ENCODE peak calls at places on chromosomes 6 and 20, in seven cellular contexts. P is ovary, D is K562, S is IMR-90, Q is esophagus squamous epithelium, U is tibial artery, R is left lung. L is an unnamed sample.

GRCh38 chr20:23128461-23129125 is 42.5 kb upstream of the CD93 start:
- DNase-seq in P (no peak), D (no peak), S (no peak), Q (no peak), U (no peak), R (peak; percentile 32), L (no peak)

GRCh38 chr6:30238178-30238795 is 25.1 kb upstream of the TRIM26 start:
- DNase-seq in P (no peak), D (no peak), S (peak; percentile 31), Q (no peak), U (no peak), R (no peak), L (peak; percentile 35)

GRCh38 chr6:4370066-4370465 is 234.7 kb upstream of the ECI2 start:
- DNase-seq in P (no peak), D (no peak), S (peak; percentile 98), Q (no peak), U (no peak), R (no peak), L (no peak)

GRCh38 chr6:91087864-91088263 is 501.0 kb upstream of the MAP3K7 start:
- DNase-seq in P (no peak), D (no peak), S (no peak), Q (no peak), U (no peak), R (no peak), L (no peak)

GRCh38 chr20:16803965-16804792 is 56.0 kb downstream of the OTOR start:
- DNase-seq in P (peak; percentile 57), D (peak; percentile 61), S (peak; percentile 48), Q (no peak), U (peak; percentile 23), R (peak; percentile 46), L (peak; percentile 63)

GRCh38 chr20:25278636-25279361 is 30.9 kb downstream of the PYGB start:
- DNase-seq in P (peak; percentile 14), D (no peak), S (no peak), Q (no peak), U (peak; percentile 18), R (peak; percentile 26), L (no peak)

GRCh38 chr20:24498641-24499040 is 29.2 kb downstream of the SYNDIG1 start:
- DNase-seq in P (no peak), D (no peak), S (no peak), Q (no peak), U (no peak), R (no peak), L (no peak)

GRCh38 chr20:19449051-19449450 is 236.6 kb downstream of the SLC24A3 start:
- DNase-seq in P (peak; percentile 62), D (no peak), S (no peak), Q (no peak), U (no peak), R (no peak), L (no peak)

GRCh38 chr6:142377112-142377848 is 75.5 kb downstream of the ADGRG6 start:
- DNase-seq in P (no peak), D (no peak), S (peak; percentile 26), Q (no peak), U (no peak), R (no peak), L (no peak)

GRCh38 chr6:33423777-33424176 is 3.9 kb downstream of the SYNGAP1 start:
- DNase-seq in P (no peak), D (no peak), S (no peak), Q (no peak), U (no peak), R (no peak), L (no peak)

GRCh38 chr6:159594750-159595117 is 98.3 kb downstream of the SOD2 start:
- DNase-seq in P (no peak), D (no peak), S (peak; percentile 82), Q (no peak), U (no peak), R (no peak), L (no peak)

GRCh38 chr6:17874753-17875152 is 112.7 kb downstream of the KIF13A start:
- DNase-seq in P (no peak), D (no peak), S (no peak), Q (no peak), U (no peak), R (no peak), L (no peak)

GRCh38 chr20:38131588-38132121 is 33.4 kb downstream of the TGM2 start:
- DNase-seq in P (no peak), D (no peak), S (no peak), Q (no peak), U (peak; percentile 9), R (no peak), L (no peak)

GRCh38 chr20:62961310-62961783 is 8.8 kb downstream of the SLC17A9 start:
- DNase-seq in P (no peak), D (peak; percentile 48), S (no peak), Q (no peak), U (no peak), R (no peak), L (no peak)

GRCh38 chr20:49586967-49587587 is 19.1 kb upstream of the PTGIS start:
- DNase-seq in P (no peak), D (no peak), S (peak; percentile 83), Q (no peak), U (no peak), R (no peak), L (no peak)

GRCh38 chr6:45746046-45746445 is 269.6 kb downstream of the CLIC5 start:
- DNase-seq in P (no peak), D (no peak), S (peak; percentile 49), Q (no peak), U (no peak), R (no peak), L (no peak)

GRCh38 chr6:101640131-101640530 is 246.6 kb downstream of the GRIK2 start:
- DNase-seq in P (no peak), D (no peak), S (no peak), Q (no peak), U (no peak), R (no peak), L (no peak)

GRCh38 chr20:62953167-62953838 is 794 bp downstream of the SLC17A9 start:
- DNase-seq in P (no peak), D (no peak), S (no peak), Q (no peak), U (no peak), R (no peak), L (no peak)

GRCh38 chr6:21808551-21809181 is 215.1 kb downstream of the SOX4 start:
- DNase-seq in P (peak; percentile 62), D (no peak), S (no peak), Q (no peak), U (no peak), R (peak; percentile 35), L (peak; percentile 33)

GRCh38 chr6:136669299-136669699 is 119.1 kb upstream of the MAP7 start:
- DNase-seq in P (no peak), D (no peak), S (peak; percentile 89), Q (no peak), U (no peak), R (no peak), L (no peak)

GRCh38 chr20:57656821-57657536 is 36.8 kb upstream of the ZBP1 start:
- DNase-seq in P (no peak), D (no peak), S (no peak), Q (no peak), U (no peak), R (peak; percentile 19), L (peak; percentile 6)

GRCh38 chr6:64010010-64010409 is 374.4 kb downstream of the PHF3 start:
- DNase-seq in P (no peak), D (no peak), S (no peak), Q (no peak), U (no peak), R (no peak), L (no peak)

GRCh38 chr6:64010646-64011045 is 375.0 kb downstream of the PHF3 start:
- DNase-seq in P (no peak), D (no peak), S (no peak), Q (no peak), U (no peak), R (no peak), L (no peak)

GRCh38 chr6:64013061-64013410 is 377.4 kb downstream of the PHF3 start:
- DNase-seq in P (no peak), D (no peak), S (no peak), Q (no peak), U (no peak), R (no peak), L (no peak)

GRCh38 chr6:64012351-64013060 is 376.9 kb downstream of the PHF3 start:
- DNase-seq in P (no peak), D (no peak), S (peak; percentile 78), Q (no peak), U (no peak), R (no peak), L (no peak)

GRCh38 chr6:64014581-64014980 is 379.0 kb downstream of the PHF3 start:
- DNase-seq in P (no peak), D (no peak), S (no peak), Q (no peak), U (no peak), R (no peak), L (no peak)
- H3K4me1 ChIP-seq in P (no peaks in the 10 kb centered on the region), D (no peaks in the 10 kb centered on the region), S (no peaks in the 10 kb centered on the region), Q (no peaks in the 10 kb centered on the region), U (no peaks in the 10 kb centered on the region), R (no peaks in the 10 kb centered on the region), L (no peaks in the 10 kb centered on the region)

GRCh38 chr20:53872561-53873248 is 197.7 kb downstream of the BCAS1 start:
- DNase-seq in P (no peak), D (no peak), S (peak; percentile 30), Q (no peak), U (no peak), R (no peak), L (no peak)

GRCh38 chr20:53871541-53871940 is 198.9 kb downstream of the BCAS1 start:
- DNase-seq in P (no peak), D (no peak), S (no peak), Q (no peak), U (no peak), R (no peak), L (no peak)

GRCh38 chr20:53870426-53871199 is 199.8 kb downstream of the BCAS1 start:
- DNase-seq in P (no peak), D (no peak), S (no peak), Q (no peak), U (no peak), R (no peak), L (no peak)

GRCh38 chr20:53873249-53873642 is 197.1 kb downstream of the BCAS1 start:
- DNase-seq in P (no peak), D (no peak), S (no peak), Q (no peak), U (no peak), R (no peak), L (no peak)

GRCh38 chr20:53872081-53872541 is 198.3 kb downstream of the BCAS1 start:
- DNase-seq in P (no peak), D (no peak), S (no peak), Q (no peak), U (no peak), R (no peak), L (no peak)
- H3K4me3 ChIP-seq in P (no peak overlapping the region), D (no peak overlapping the region), S (no peak overlapping the region), Q (no peak overlapping the region), U (no peak overlapping the region), R (no peak overlapping the region), L (no peak overlapping the region)

GRCh38 chr20:39309458-39309857 is 347.3 kb downstream of the DHX35 start:
- DNase-seq in P (no peak), D (no peak), S (no peak), Q (no peak), U (no peak), R (no peak), L (no peak)
- TF ChIP-seq CTCF in P (no peak), D (no peak), S (no peak), Q (no peak), U (no peak), R (no peak), L (no peak)

DNA sequence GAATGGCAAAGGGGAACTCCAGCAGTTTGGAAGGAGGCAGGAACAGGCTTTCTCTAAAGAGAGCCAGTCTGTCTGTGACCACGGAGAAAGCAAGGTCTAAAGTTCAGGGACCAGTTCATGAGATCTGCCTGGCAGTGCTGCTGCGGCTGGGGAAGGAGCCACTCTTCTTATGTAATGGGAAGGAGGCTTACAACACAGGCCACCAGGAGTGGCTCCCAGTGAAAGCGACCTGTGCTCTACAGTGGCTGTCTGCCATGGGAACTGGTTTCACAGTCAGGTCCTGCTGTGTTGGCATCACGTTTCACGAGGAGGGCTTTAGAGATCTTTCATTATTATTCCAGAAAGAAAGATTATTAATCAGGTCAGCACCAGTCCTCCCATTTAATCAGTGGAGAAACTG is 291.9 kb upstream of the PRDM1 start:
- DNase-seq in P (peak; percentile 63), D (no peak), S (no peak), Q (no peak), U (peak; percentile 80), R (peak; percentile 77), L (peak; percentile 73)
- H3K4me1 ChIP-seq in P (peaks cover 15% of the 10 kb centered on the region), D (no peaks in the 10 kb centered on the region), S (peaks cover 11% of the 10 kb centered on the region), Q (no peaks in the 10 kb centered on the region), U (peaks cover 5% of the 10 kb centered on the region), R (peaks cover 7% of the 10 kb centered on the region), L (peaks cover 49% of the 10 kb centered on the region)

L was measured in adrenal gland.